ENCODE peak calls at places on chromosomes 4 and X, in five cellular contexts. V, Z, G, Q and J are unnamed samples.

GRCh38 chrX:13123857-13124345 is 79.5 kb upstream of the FAM9C start:
- DNase-seq in V (no peak), Z (no peak), G (no peak), Q (peak; percentile 6), J (no peak)

GRCh38 chrX:23436875-23437274 is 102.2 kb downstream of the PTCHD1 start:
- DNase-seq in V (no peak), Z (no peak), G (no peak), Q (no peak), J (no peak)

GRCh38 chrX:43720961-43721360 is 64.9 kb downstream of the MAOA start:
- DNase-seq in V (no peak), Z (no peak), G (no peak), Q (no peak), J (no peak)

GRCh38 chrX:108582151-108582550 is 142.5 kb downstream of the COL4A5 start:
- DNase-seq in V (peak; percentile 38), Z (no peak), G (no peak), Q (no peak), J (no peak)

GRCh38 chrX:51641421-51642021 is 22.8 kb upstream of the CENPVL3 start:
- DNase-seq in V (no peak), Z (no peak), G (no peak), Q (peak; percentile 17), J (no peak)

GRCh38 chr4:138804705-138805104 is 210.9 kb upstream of the NOCT start:
- DNase-seq in V (no peak), Z (no peak), G (no peak), Q (no peak), J (no peak)

GRCh38 chr4:165872443-165873297 is at the start of gene TLL1:
- DNase-seq in V (peak; percentile 4), Z (no peak), G (no peak), Q (no peak), J (no peak)

GRCh38 chr4:39587881-39588280 is 50.8 kb downstream of the SMIM14 start:
- DNase-seq in V (no peak), Z (no peak), G (no peak), Q (no peak), J (no peak)

GRCh38 chr4:101593666-101594065 is 196.9 kb upstream of the BANK1 start:
- DNase-seq in V (no peak), Z (no peak), G (no peak), Q (no peak), J (no peak)

GRCh38 chr4:186624951-186625350 is 69.6 kb upstream of the MTNR1A start:
- DNase-seq in V (no peak), Z (no peak), G (no peak), Q (no peak), J (no peak)

GRCh38 chr4:15250021-15250441 is 177.8 kb upstream of the C1QTNF7 start:
- DNase-seq in V (no peak), Z (no peak), G (no peak), Q (no peak), J (no peak)

GRCh38 chr4:147863808-147864472 is 132.1 kb downstream of the ARHGAP10 start:
- DNase-seq in V (no peak), Z (no peak), G (no peak), Q (no peak), J (no peak)

GRCh38 chr4:76199664-76200211 is 13.9 kb downstream of the SCARB2 start:
- DNase-seq in V (peak; percentile 70), Z (no peak), G (no peak), Q (peak; percentile 60), J (peak; percentile 66)

GRCh38 chr4:156705291-156705690 is 266.3 kb downstream of the PDGFC start:
- DNase-seq in V (no peak), Z (no peak), G (no peak), Q (no peak), J (no peak)

GRCh38 chr4:110527156-110527555 is 51.2 kb downstream of the ENPEP start:
- DNase-seq in V (no peak), Z (no peak), G (no peak), Q (peak; percentile 32), J (no peak)